ENCODE peak calls at places on chromosomes 4 and X, in five cellular contexts. L, F, K, X and S are unnamed samples.

GRCh38 chrX:132592880-132593279 is 104.0 kb upstream of the MBNL3 start:
- DNase-seq in L (no peak), F (no peak), K (no peak), X (no peak), S (no peak)

GRCh38 chr4:72338060-72338459 is 231.0 kb downstream of the ADAMTS3 start:
- DNase-seq in L (no peak), F (no peak), K (no peak), X (no peak), S (no peak)

GRCh38 chr4:174563399-174563798 is 41.1 kb upstream of the HPGD start:
- DNase-seq in L (no peak), F (no peak), K (no peak), X (no peak), S (no peak)

GRCh38 chr4:17336069-17336468 is 175.8 kb downstream of the QDPR start:
- DNase-seq in L (no peak), F (no peak), K (no peak), X (no peak), S (no peak)

GRCh38 chr4:180542445-180543100 is 1700.6 kb upstream of the TENM3 start:
- DNase-seq in L (no peak), F (no peak), K (peak), X (peak), S (no peak)

GRCh38 chr4:152356428-152357034 is 179.4 kb downstream of the FBXW7 start:
- DNase-seq in L (no peak), F (no peak), K (no peak), X (no peak), S (no peak)

GRCh38 chr4:2289311-2289954 is 27.5 kb upstream of the MXD4 start:
- DNase-seq in L (no peak), F (peak), K (no peak), X (no peak), S (no peak)

GRCh38 chr4:121950680-121951569 is 935 bp downstream of the TRPC3 start:
- DNase-seq in L (no peak), F (no peak), K (peak), X (no peak), S (peak)

GRCh38 chr4:80161413-80162058 is 35.8 kb upstream of the PRDM8 start:
- DNase-seq in L (no peak), F (no peak), K (no peak), X (no peak), S (no peak)

GRCh38 chrX:152959626-152960025 is 34.3 kb downstream of the PNMA5 start:
- DNase-seq in L (no peak), F (no peak), K (no peak), X (no peak), S (no peak)

GRCh38 chr4:131411393-131411792 is 1737.7 kb upstream of the PCDH10 start:
- DNase-seq in L (no peak), F (no peak), K (no peak), X (no peak), S (no peak)

GRCh38 chr4:156137971-156138581 is 184.4 kb upstream of the CTSO start:
- DNase-seq in L (no peak), F (no peak), K (no peak), X (no peak), S (no peak)

GRCh38 chr4:180617203-180617602 is 1626.0 kb upstream of the TENM3 start:
- DNase-seq in L (no peak), F (no peak), K (peak), X (no peak), S (peak)

GRCh38 chrX:7088968-7089615 is 58.4 kb upstream of the STS start:
- DNase-seq in L (no peak), F (no peak), K (no peak), X (no peak), S (no peak)

GRCh38 chrX:48726596-48726995 is 30.1 kb downstream of the SUV39H1 start:
- DNase-seq in L (no peak), F (no peak), K (no peak), X (no peak), S (no peak)

GRCh38 chr4:76943790-76944189 is 5.8 kb upstream of the SEPTIN11 start:
- DNase-seq in L (no peak), F (no peak), K (no peak), X (no peak), S (no peak)

GRCh38 chr4:159267023-159267939 is 164.4 kb downstream of the RAPGEF2 start:
- DNase-seq in L (no peak), F (no peak), K (peak), X (no peak), S (no peak)

GRCh38 chrX:47608130-47608810 is 11.4 kb downstream of the SYN1 start:
- DNase-seq in L (no peak), F (no peak), K (no peak), X (no peak), S (no peak)

GRCh38 chrX:123720486-123720885 is 12.4 kb downstream of the THOC2 start:
- DNase-seq in L (no peak), F (no peak), K (no peak), X (no peak), S (no peak)

GRCh38 chrX:85052636-85053343 is 49.1 kb downstream of the APOOL start:
- DNase-seq in L (peak), F (no peak), K (peak), X (peak), S (no peak)

GRCh38 chr4:150510176-150510875 is 71.6 kb upstream of the MAB21L2 start:
- DNase-seq in L (peak), F (no peak), K (peak), X (peak), S (no peak)

GRCh38 chr4:158316264-158316663 is 106.0 kb downstream of the TMEM144 start:
- DNase-seq in L (no peak), F (no peak), K (no peak), X (no peak), S (no peak)

GRCh38 chrX:13898603-13899002 is 81.7 kb upstream of the GPM6B start:
- DNase-seq in L (no peak), F (no peak), K (peak), X (no peak), S (no peak)

GRCh38 chrX:70998402-70999027 is 67.6 kb upstream of the SLC7A3 start:
- DNase-seq in L (peak), F (no peak), K (peak), X (peak), S (no peak)

GRCh38 chr4:142566780-142567179 is 279.3 kb downstream of the INPP4B start:
- DNase-seq in L (no peak), F (no peak), K (no peak), X (no peak), S (no peak)

GRCh38 chr4:29549308-29549707 is 1170.9 kb upstream of the PCDH7 start:
- DNase-seq in L (no peak), F (no peak), K (peak), X (no peak), S (no peak)

GRCh38 chr4:100016191-100016590 is 66.1 kb upstream of the H2AZ1 start:
- DNase-seq in L (no peak), F (no peak), K (peak), X (no peak), S (no peak)

GRCh38 chr4:119209077-119209476 is 3.4 kb upstream of the USP53 start:
- DNase-seq in L (peak), F (no peak), K (peak), X (peak), S (no peak)

GRCh38 chrX:41541381-41541780 is 94.2 kb downstream of the NYX start:
- DNase-seq in L (no peak), F (no peak), K (no peak), X (no peak), S (no peak)

GRCh38 chr4:98996056-98996941 is 778 bp downstream of the METAP1 start:
- DNase-seq in L (peak), F (no peak), K (peak), X (no peak), S (no peak)